ENCODE peak calls at places on chromosome 6, in six cellular contexts. E is RWPE1; R is neuronal stem cell; T is SK-N-DZ; H is activated T-helper 1 cell treated with anti-CD3 and anti-CD28 coated beads, Interleukin-12 subunit alpha, Interleukin-12 subunit beta, Interleukin-2, Interleukin-4 antibody, amounts not matched to agents 30 ng/mL and 10 ng/mL and 1 ng/mL, durations not matched to agents 14 hours and 24 hours and 36 hours; K is WTC11. A is an unnamed sample.

GRCh38 chr6:137241481-137242011 is 22.4 kb upstream of the IFNGR1 start:
- DNase-seq in E (no peak), R (no peak), T (no peak), H (no peak), K (no peak), A (no peak)

GRCh38 chr6:37882724-37883413 is 63.3 kb downstream of the ZFAND3 start:
- DNase-seq in E (no peak), R (no peak), T (no peak), H (no peak), K (no peak), A (no peak)

GRCh38 chr6:52285174-52286068 is 879 bp upstream of the MCM3 start:
- DNase-seq in E (no peak), R (no peak), T (peak; percentile 72), H (no peak), K (no peak), A (peak; percentile 85)

GRCh38 chr6:11363881-11364576 is 131.6 kb upstream of the NEDD9 start:
- DNase-seq in E (peak; percentile 27), R (no peak), T (no peak), H (no peak), K (no peak), A (no peak)

GRCh38 chr6:165010556-165011535 is 298.6 kb downstream of the C6orf118 start:
- DNase-seq in E (peak; percentile 23), R (no peak), T (no peak), H (no peak), K (no peak), A (no peak)

GRCh38 chr6:38509713-38510112 is 130.0 kb downstream of the BTBD9 start:
- DNase-seq in E (peak; percentile 11), R (no peak), T (no peak), H (no peak), K (no peak), A (no peak)

GRCh38 chr6:150336299-150336698 is 32.5 kb upstream of the IYD start:
- DNase-seq in E (peak; percentile 80), R (peak; percentile 17), T (no peak), H (no peak), K (no peak), A (peak; percentile 8)

GRCh38 chr6:92510137-92510536 is 909.2 kb downstream of the EPHA7 start:
- DNase-seq in E (no peak), R (no peak), T (no peak), H (no peak), K (no peak), A (no peak)

GRCh38 chr6:30555428-30556005 is 772 bp downstream of the GNL1 start:
- DNase-seq in E (peak; percentile 31), R (no peak), T (peak; percentile 36), H (no peak), K (peak; percentile 61), A (no peak)